ENCODE peak calls at places on chromosomes 3 and 15, in ten cellular contexts. F, B, U, T, J, P, N, X, O and C are unnamed samples.

GRCh38 chr3:159804726-159805410 is 183.8 kb upstream of the IL12A start:
- DNase-seq in B (peak), X (peak), T (peak), O (peak), U (peak), J (peak), F (peak), P (no peak), N (peak), C (peak)

GRCh38 chr15:96699871-96700401 is 369.4 kb downstream of the NR2F2 start:
- DNase-seq in U (peak), B (no peak), J (no peak), P (no peak), F (no peak), O (no peak), N (no peak), X (no peak), T (no peak), C (no peak)

GRCh38 chr15:79593119-79593869 is 161.2 kb downstream of the MINAR1 start:
- DNase-seq in P (no peak), F (no peak), U (no peak), B (peak), O (no peak), J (no peak), T (no peak), N (no peak), X (peak), C (no peak)

GRCh38 chr3:10344147-10344943 is 23.4 kb upstream of the SEC13 start:
- DNase-seq in O (no peak), T (peak), N (peak), F (peak), B (peak), P (peak), U (peak), X (peak), J (peak), C (peak)

GRCh38 chr15:91965501-91966180 is 112.1 kb downstream of the SLCO3A1 start:
- DNase-seq in N (no peak), X (no peak), J (no peak), O (peak), P (no peak), T (no peak), B (no peak), F (peak), U (peak), C (no peak)

GRCh38 chr3:197173620-197174019 is 124.8 kb downstream of the DLG1 start:
- DNase-seq in J (no peak), F (no peak), P (no peak), N (no peak), T (no peak), X (no peak), B (no peak), O (no peak), U (no peak), C (no peak)

GRCh38 chr15:66844041-66844746 is 142.2 kb downstream of the SMAD6 start:
- DNase-seq in B (no peak), F (no peak), O (no peak), J (no peak), U (no peak), N (no peak), P (no peak), X (no peak), T (no peak), C (no peak)

GRCh38 chr3:158127250-158128219 is 17.6 kb downstream of the RSRC1 start:
- DNase-seq in F (no peak), N (no peak), O (no peak), P (no peak), T (no peak), B (no peak), U (no peak), X (no peak), J (no peak), C (no peak)

GRCh38 chr3:136070953-136071949 is 105.7 kb downstream of the PPP2R3A start:
- DNase-seq in J (no peak), X (no peak), F (no peak), P (no peak), O (no peak), U (no peak), N (no peak), B (no peak), T (no peak), C (no peak)

GRCh38 chr3:12512534-12513101 is 28.3 kb downstream of the TSEN2 start:
- DNase-seq in U (no peak), J (no peak), P (no peak), N (no peak), T (no peak), X (peak), B (no peak), F (no peak), O (no peak), C (no peak)

GRCh38 chr3:43417133-43417532 is 130.8 kb downstream of the SNRK start:
- DNase-seq in B (no peak), O (no peak), J (no peak), X (peak), N (no peak), U (no peak), P (no peak), T (no peak), F (no peak), C (no peak)

GRCh38 chr3:87509401-87509800 is 233.0 kb upstream of the POU1F1 start:
- DNase-seq in F (no peak), O (no peak), T (no peak), U (no peak), P (no peak), B (no peak), X (no peak), N (no peak), J (no peak), C (peak)

GRCh38 chr15:33608714-33609113 is 297.9 kb downstream of the RYR3 start:
- DNase-seq in O (no peak), J (no peak), U (no peak), B (no peak), P (no peak), X (no peak), F (no peak), N (no peak), T (no peak), C (no peak)

GRCh38 chr3:48532271-48532973 is 24.2 kb downstream of the PFKFB4 start:
- DNase-seq in P (no peak), F (peak), J (no peak), T (no peak), U (no peak), B (no peak), O (no peak), X (no peak), N (no peak), C (no peak)

GRCh38 chr3:8500966-8501365 is 657 bp upstream of the LMCD1 start:
- DNase-seq in P (no peak), X (no peak), O (no peak), J (no peak), T (no peak), U (no peak), B (no peak), N (no peak), F (no peak), C (no peak)

GRCh38 chr3:194089357-194090177 is 46.4 kb upstream of the HES1 start:
- DNase-seq in F (peak), T (peak), X (no peak), U (no peak), B (peak), P (no peak), O (peak), J (peak), N (peak), C (no peak)

GRCh38 chr3:38577089-38578080 is 72.1 kb downstream of the SCN5A start:
- DNase-seq in U (no peak), P (no peak), T (no peak), O (no peak), F (no peak), N (no peak), X (no peak), B (no peak), J (no peak), C (no peak)

GRCh38 chr3:83941990-83942710 is 1016.6 kb upstream of the CADM2 start:
- DNase-seq in F (no peak), N (no peak), T (no peak), X (no peak), O (no peak), P (no peak), U (no peak), B (no peak), J (no peak), C (no peak)

GRCh38 chr15:62932436-62932835 is 110.1 kb upstream of the TPM1 start:
- DNase-seq in O (peak), J (no peak), F (no peak), X (no peak), U (no peak), B (no peak), N (no peak), T (no peak), P (no peak), C (no peak)

GRCh38 chr15:22963546-22964125 is 16.5 kb downstream of the CYFIP1 start:
- DNase-seq in P (no peak), F (no peak), B (no peak), X (no peak), J (no peak), T (no peak), N (no peak), O (no peak), U (no peak), C (no peak)